ENCODE peak calls at places on chromosomes 13 and 19, in five cellular contexts. U is activated CD8-positive, alpha-beta memory T cell treated with anti-CD3 and anti-CD28 coated beads, Interleukin-2, amount 50 U/mL, for 4 hours; J is HS-27A; C is T-cell; D is C1 segment of cervical spinal cord. A is an unnamed sample.

GRCh38 chr19:15635016-15635805 is 5.5 kb upstream of the CYP4F3 start:
- DNase-seq in U (no peak), J (no peak), C (no peak), D (no peak), A (no peak)

GRCh38 chr19:11902228-11902627 is 14.6 kb downstream of the ZNF69 start:
- DNase-seq in U (no peak), J (no peak), C (no peak), D (no peak), A (no peak)

GRCh38 chr19:53905787-53906186 is 3.3 kb upstream of the CACNG7 start:
- DNase-seq in U (no peak), J (no peak), C (no peak), D (no peak), A (no peak)

GRCh38 chr13:100454876-100455275 is 133.7 kb downstream of the GGACT start:
- DNase-seq in U (no peak), J (no peak), C (no peak), D (no peak), A (no peak)

GRCh38 chr13:53151692-53152421 is 123.2 kb downstream of the OLFM4 start:
- DNase-seq in U (no peak), J (no peak), C (no peak), D (peak), A (peak)

GRCh38 chr19:1512671-1513491 is at the start of gene ADAMTSL5:
- DNase-seq in U (peak), J (no peak), C (no peak), D (no peak), A (peak)

GRCh38 chr13:99053636-99054233 is 75.9 kb upstream of the DOCK9 start:
- DNase-seq in U (no peak), J (no peak), C (no peak), D (no peak), A (no peak)

GRCh38 chr19:6873708-6874431 is 13.5 kb upstream of the ADGRE1 start:
- DNase-seq in U (no peak), J (no peak), C (no peak), D (no peak), A (no peak)

GRCh38 chr19:14405758-14406644 is 13.1 kb downstream of the DDX39A start:
- DNase-seq in U (peak), J (no peak), C (peak), D (peak), A (peak)

GRCh38 chr19:19258589-19259338 is 14.3 kb downstream of the TM6SF2 start:
- DNase-seq in U (no peak), J (no peak), C (no peak), D (no peak), A (no peak)

GRCh38 chr13:98749501-98749900 is 3.0 kb downstream of the SLC15A1 start:
- DNase-seq in U (no peak), J (no peak), C (no peak), D (no peak), A (no peak)

GRCh38 chr19:46976845-46977320 is 42.8 kb upstream of the NPAS1 start:
- DNase-seq in U (no peak), J (peak), C (no peak), D (no peak), A (no peak)

GRCh38 chr19:42270346-42271044 is 1.4 kb downstream of the CIC start:
- DNase-seq in U (peak), J (no peak), C (peak), D (peak), A (peak)

GRCh38 chr13:97659602-97660001 is 225.6 kb downstream of the RAP2A start:
- DNase-seq in U (no peak), J (no peak), C (no peak), D (no peak), A (no peak)

GRCh38 chr13:20489185-20489820 is 36.4 kb downstream of the CRYL1 start:
- DNase-seq in U (no peak), J (no peak), C (peak), D (no peak), A (peak)

GRCh38 chr13:21673592-21674270 is 2.9 kb downstream of the FGF9 start:
- DNase-seq in U (peak), J (no peak), C (no peak), D (no peak), A (peak)

GRCh38 chr13:111345682-111346081 is 25.2 kb downstream of the TEX29 start:
- DNase-seq in U (no peak), J (no peak), C (no peak), D (no peak), A (no peak)

GRCh38 chr13:44306401-44307192 is 67.0 kb upstream of the SERP2 start:
- DNase-seq in U (no peak), J (peak), C (no peak), D (no peak), A (peak)

A was measured in Peyer's patch.